ENCODE peak calls at places on chromosomes 6 and 20, in six cellular contexts. One of them, this sample, is unnamed.

GRCh38 chr6:140040391-140040790 is 665.9 kb upstream of the CITED2 start:
- DNase-seq in HCT116: no peak
- DNase-seq in HepG2: no peak
- DNase-seq in H1: no peak
- DNase-seq in GM12878: no peak
- DNase-seq in K562: no peak
- DNase-seq in this sample: no peak

GRCh38 chr6:100553243-100553642 is 88.5 kb upstream of the SIM1 start:
- DNase-seq in HCT116: no peak
- DNase-seq in HepG2: no peak
- DNase-seq in H1: no peak
- DNase-seq in GM12878: no peak
- DNase-seq in K562: no peak
- DNase-seq in this sample: no peak

GRCh38 chr6:139533573-139534471 is 159.4 kb upstream of the CITED2 start:
- DNase-seq in HCT116: peak
- DNase-seq in HepG2: no peak
- DNase-seq in H1: no peak
- DNase-seq in GM12878: no peak
- DNase-seq in K562: peak
- DNase-seq in this sample: no peak

GRCh38 chr6:124795879-124796838 is 166.1 kb upstream of the RNF217 start:
- DNase-seq in HCT116: no peak
- DNase-seq in HepG2: no peak
- DNase-seq in H1: peak
- DNase-seq in GM12878: no peak
- DNase-seq in K562: peak
- DNase-seq in this sample: no peak

GRCh38 chr20:36574278-36575065 is 1.1 kb downstream of the TGIF2 start:
- DNase-seq in HCT116: no peak
- DNase-seq in HepG2: peak
- DNase-seq in H1: peak
- DNase-seq in GM12878: no peak
- DNase-seq in K562: peak
- DNase-seq in this sample: no peak

GRCh38 chr6:35558571-35558970 is 45.9 kb upstream of the TULP1 start:
- DNase-seq in HCT116: no peak
- DNase-seq in HepG2: no peak
- DNase-seq in H1: no peak
- DNase-seq in GM12878: peak
- DNase-seq in K562: no peak
- DNase-seq in this sample: no peak

GRCh38 chr6:162750776-162751175 is 23.0 kb downstream of the PACRG start:
- DNase-seq in HCT116: no peak
- DNase-seq in HepG2: peak
- DNase-seq in H1: no peak
- DNase-seq in GM12878: no peak
- DNase-seq in K562: no peak
- DNase-seq in this sample: no peak

GRCh38 chr6:156718647-156719394 is 58.4 kb upstream of the ARID1B start:
- DNase-seq in HCT116: peak
- DNase-seq in HepG2: peak
- DNase-seq in H1: no peak
- DNase-seq in GM12878: no peak
- DNase-seq in K562: peak
- DNase-seq in this sample: no peak

GRCh38 chr6:49913656-49914055 is 47.3 kb upstream of the CRISP1 start:
- DNase-seq in HCT116: no peak
- DNase-seq in HepG2: no peak
- DNase-seq in H1: no peak
- DNase-seq in GM12878: no peak
- DNase-seq in K562: no peak
- DNase-seq in this sample: no peak

GRCh38 chr6:29886686-29887085 is 55.6 kb upstream of the HLA-A start:
- DNase-seq in HCT116: no peak
- DNase-seq in HepG2: no peak
- DNase-seq in H1: no peak
- DNase-seq in GM12878: no peak
- DNase-seq in K562: no peak
- DNase-seq in this sample: no peak

GRCh38 chr20:46031701-46032254 is 2.8 kb downstream of the SLC12A5 start:
- DNase-seq in HCT116: no peak
- DNase-seq in HepG2: no peak
- DNase-seq in H1: peak
- DNase-seq in GM12878: no peak
- DNase-seq in K562: no peak
- DNase-seq in this sample: no peak

GRCh38 chr20:59736366-59736765 is 132.0 kb downstream of the PHACTR3 start:
- DNase-seq in HCT116: no peak
- DNase-seq in HepG2: no peak
- DNase-seq in H1: no peak
- DNase-seq in GM12878: no peak
- DNase-seq in K562: no peak
- DNase-seq in this sample: no peak

GRCh38 chr6:34341481-34341971 is 50.9 kb downstream of the NUDT3 start:
- DNase-seq in HCT116: no peak
- DNase-seq in HepG2: no peak
- DNase-seq in H1: no peak
- DNase-seq in GM12878: no peak
- DNase-seq in K562: no peak
- DNase-seq in this sample: no peak

GRCh38 chr6:93562566-93562965 is 143.2 kb upstream of the EPHA7 start:
- DNase-seq in HCT116: no peak
- DNase-seq in HepG2: no peak
- DNase-seq in H1: no peak
- DNase-seq in GM12878: no peak
- DNase-seq in K562: no peak
- DNase-seq in this sample: no peak

GRCh38 chr6:38371312-38371672 is 268.4 kb downstream of the BTBD9 start:
- DNase-seq in HCT116: no peak
- DNase-seq in HepG2: no peak
- DNase-seq in H1: no peak
- DNase-seq in GM12878: no peak
- DNase-seq in K562: no peak
- DNase-seq in this sample: no peak

GRCh38 chr6:38375341-38375740 is 264.4 kb downstream of the BTBD9 start:
- DNase-seq in HCT116: no peak
- DNase-seq in HepG2: no peak
- DNase-seq in H1: no peak
- DNase-seq in GM12878: no peak
- DNase-seq in K562: no peak
- DNase-seq in this sample: no peak

GRCh38 chr6:38378801-38379200 is 260.9 kb downstream of the BTBD9 start:
- DNase-seq in HCT116: no peak
- DNase-seq in HepG2: no peak
- DNase-seq in H1: no peak
- DNase-seq in GM12878: no peak
- DNase-seq in K562: no peak
- DNase-seq in this sample: no peak

GRCh38 chr6:38370653-38371311 is 268.9 kb downstream of the BTBD9 start:
- DNase-seq in HCT116: no peak
- DNase-seq in HepG2: no peak
- DNase-seq in H1: no peak
- DNase-seq in GM12878: no peak
- DNase-seq in K562: no peak
- DNase-seq in this sample: no peak

DNA sequence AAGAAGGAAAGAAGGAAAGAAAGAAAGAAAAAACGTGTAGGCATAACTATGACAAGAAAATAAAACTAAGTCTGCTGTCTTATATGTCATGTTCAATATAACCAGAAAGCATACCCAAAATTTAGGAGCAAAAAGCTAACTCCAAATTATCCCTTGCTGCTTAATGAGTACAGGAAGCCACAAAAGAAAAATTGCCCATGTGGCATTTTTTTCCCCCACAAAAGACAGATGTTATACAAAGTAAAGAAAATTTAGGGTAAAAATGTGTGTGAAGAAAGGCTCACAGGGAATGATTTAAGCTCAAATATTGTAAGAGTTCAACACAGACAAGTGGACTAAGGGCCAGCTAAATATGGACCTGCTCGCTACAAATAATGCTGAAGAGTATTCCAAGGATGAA is 263.8 kb downstream of the BTBD9 start:
- DNase-seq in HCT116: no peak
- DNase-seq in HepG2: no peak
- DNase-seq in H1: no peak
- DNase-seq in GM12878: no peak
- DNase-seq in K562: no peak
- DNase-seq in this sample: no peak
- TF ChIP-seq ZNF274 in HCT116: no peak
- TF ChIP-seq ZNF274 in HepG2: no peak
- TF ChIP-seq ZNF274 in H1: no peak
- TF ChIP-seq ZNF274 in GM12878: no peak
- TF ChIP-seq ZNF274 in K562: no peak
- TF ChIP-seq ZNF274 in this sample: no peak

GRCh38 chr6:41748102-41748477 is 893 bp upstream of the PGC start:
- DNase-seq in HCT116: no peak
- DNase-seq in HepG2: peak
- DNase-seq in H1: no peak
- DNase-seq in GM12878: no peak
- DNase-seq in K562: no peak
- DNase-seq in this sample: no peak

GRCh38 chr6:41750374-41750773 is 3.2 kb upstream of the PGC start:
- DNase-seq in HCT116: no peak
- DNase-seq in HepG2: no peak
- DNase-seq in H1: no peak
- DNase-seq in GM12878: no peak
- DNase-seq in K562: no peak
- DNase-seq in this sample: no peak

GRCh38 chr6:41746068-41746467 is 1.1 kb downstream of the PGC start:
- DNase-seq in HCT116: no peak
- DNase-seq in HepG2: no peak
- DNase-seq in H1: no peak
- DNase-seq in GM12878: no peak
- DNase-seq in K562: no peak
- DNase-seq in this sample: no peak

GRCh38 chr6:41747256-41748101 is at the start of gene PGC:
- DNase-seq in HCT116: no peak
- DNase-seq in HepG2: peak
- DNase-seq in H1: no peak
- DNase-seq in GM12878: no peak
- DNase-seq in K562: peak
- DNase-seq in this sample: no peak

GRCh38 chr6:41748542-41748941 is 1.3 kb upstream of the PGC start:
- DNase-seq in HCT116: no peak
- DNase-seq in HepG2: peak
- DNase-seq in H1: no peak
- DNase-seq in GM12878: no peak
- DNase-seq in K562: no peak
- DNase-seq in this sample: no peak
- TF ChIP-seq ZNF274 in HCT116: no peak
- TF ChIP-seq ZNF274 in HepG2: no peak
- TF ChIP-seq ZNF274 in H1: no peak
- TF ChIP-seq ZNF274 in GM12878: no peak
- TF ChIP-seq ZNF274 in K562: no peak
- TF ChIP-seq ZNF274 in this sample: no peak

GRCh38 chr20:64038252-64038578 is 2.2 kb downstream of the C20orf204 start:
- DNase-seq in HCT116: peak
- DNase-seq in HepG2: no peak
- DNase-seq in H1: no peak
- DNase-seq in GM12878: no peak
- DNase-seq in K562: no peak
- DNase-seq in this sample: no peak

GRCh38 chr20:64037498-64038213 is 1.7 kb downstream of the C20orf204 start:
- DNase-seq in HCT116: no peak
- DNase-seq in HepG2: no peak
- DNase-seq in H1: no peak
- DNase-seq in GM12878: no peak
- DNase-seq in K562: peak
- DNase-seq in this sample: no peak

GRCh38 chr20:64037199-64037497 is 1.2 kb downstream of the C20orf204 start:
- DNase-seq in HCT116: no peak
- DNase-seq in HepG2: no peak
- DNase-seq in H1: no peak
- DNase-seq in GM12878: no peak
- DNase-seq in K562: no peak
- DNase-seq in this sample: no peak

GRCh38 chr20:64039293-64040160 is 3.5 kb downstream of the C20orf204 start:
- DNase-seq in HCT116: no peak
- DNase-seq in HepG2: no peak
- DNase-seq in H1: no peak
- DNase-seq in GM12878: no peak
- DNase-seq in K562: no peak
- DNase-seq in this sample: no peak

GRCh38 chr20:64038579-64039292 is 2.8 kb downstream of the C20orf204 start:
- DNase-seq in HCT116: peak
- DNase-seq in HepG2: no peak
- DNase-seq in H1: peak
- DNase-seq in GM12878: no peak
- DNase-seq in K562: peak
- DNase-seq in this sample: no peak
- TF ChIP-seq ZNF274 in HCT116: no peak
- TF ChIP-seq ZNF274 in HepG2: no peak
- TF ChIP-seq ZNF274 in H1: no peak
- TF ChIP-seq ZNF274 in GM12878: no peak
- TF ChIP-seq ZNF274 in K562: no peak
- TF ChIP-seq ZNF274 in this sample: no peak

GRCh38 chr6:155213611-155214372 is 50.0 kb upstream of the CLDN20 start:
- DNase-seq in HCT116: no peak
- DNase-seq in HepG2: no peak
- DNase-seq in H1: no peak
- DNase-seq in GM12878: no peak
- DNase-seq in K562: no peak
- DNase-seq in this sample: no peak

GRCh38 chr6:155219299-155219698 is 44.5 kb upstream of the CLDN20 start:
- DNase-seq in HCT116: no peak
- DNase-seq in HepG2: no peak
- DNase-seq in H1: no peak
- DNase-seq in GM12878: no peak
- DNase-seq in K562: no peak
- DNase-seq in this sample: no peak

GRCh38 chr6:155219858-155220301 is 43.9 kb upstream of the CLDN20 start:
- DNase-seq in HCT116: no peak
- DNase-seq in HepG2: no peak
- DNase-seq in H1: no peak
- DNase-seq in GM12878: no peak
- DNase-seq in K562: no peak
- DNase-seq in this sample: no peak

GRCh38 chr6:155215906-155216305 is 47.9 kb upstream of the CLDN20 start:
- DNase-seq in HCT116: no peak
- DNase-seq in HepG2: no peak
- DNase-seq in H1: no peak
- DNase-seq in GM12878: no peak
- DNase-seq in K562: no peak
- DNase-seq in this sample: no peak

GRCh38 chr6:155216312-155217028 is 47.3 kb upstream of the CLDN20 start:
- DNase-seq in HCT116: no peak
- DNase-seq in HepG2: no peak
- DNase-seq in H1: no peak
- DNase-seq in GM12878: no peak
- DNase-seq in K562: no peak
- DNase-seq in this sample: no peak
- TF ChIP-seq ZNF274 in HCT116: no peak
- TF ChIP-seq ZNF274 in HepG2: no peak
- TF ChIP-seq ZNF274 in H1: no peak
- TF ChIP-seq ZNF274 in GM12878: no peak
- TF ChIP-seq ZNF274 in K562: no peak
- TF ChIP-seq ZNF274 in this sample: no peak